ENCODE peak calls at places on chromosomes 3 and 15, in six cellular contexts. H is HTR-8/SVneo; P is NCI-H1105; F is stimulated activated CD4-positive, alpha-beta T cell treated with anti-CD3 and anti-CD28 coated beads, Interleukin-12 subunit alpha, Interleukin-12 subunit beta, amount 100 ng/mL, for 4 hours; A is HT1080; U is endothelial cell. W is an unnamed sample.

GRCh38 chr3:119235151-119235550 is 5.5 kb downstream of the B4GALT4 start:
- DNase-seq in F (no peak), H (peak), U (no peak), A (peak), P (no peak), W (no peak)

GRCh38 chr3:34008191-34008590 is 209.8 kb downstream of the PDCD6IP start:
- DNase-seq in P (no peak), H (no peak), U (no peak), F (no peak), A (peak), W (no peak)

GRCh38 chr3:194773216-194773615 is 87.5 kb downstream of the FAM43A start:
- DNase-seq in H (peak), A (peak), P (no peak), U (no peak), F (no peak), W (no peak)

GRCh38 chr3:55641914-55642313 is 154.8 kb upstream of the WNT5A start:
- DNase-seq in F (no peak), P (no peak), U (no peak), H (no peak), A (no peak), W (no peak)

GRCh38 chr3:170734043-170734736 is 135.8 kb downstream of the RPL22L1 start:
- DNase-seq in H (no peak), F (no peak), A (no peak), U (no peak), P (no peak), W (no peak)

GRCh38 chr3:27059489-27059888 is 309.7 kb downstream of the NEK10 start:
- DNase-seq in H (no peak), A (no peak), F (no peak), P (no peak), U (no peak), W (no peak)

GRCh38 chr3:42510325-42510724 is 7.9 kb downstream of the VIPR1 start:
- DNase-seq in P (no peak), F (no peak), U (no peak), A (no peak), H (no peak), W (no peak)

GRCh38 chr3:37136067-37136466 is 38.3 kb downstream of the LRRFIP2 start:
- DNase-seq in A (no peak), P (no peak), H (no peak), F (no peak), U (no peak), W (no peak)

GRCh38 chr3:142888484-142889262 is at the start of gene PCOLCE2:
- DNase-seq in F (peak), P (peak), H (peak), A (peak), U (peak), W (peak)

GRCh38 chr3:177802151-177802900 is 605.0 kb upstream of the TBL1XR1 start:
- DNase-seq in U (no peak), P (peak), H (no peak), A (peak), F (no peak), W (no peak)

GRCh38 chr15:58469432-58470353 is 37.9 kb downstream of the LIPC start:
- DNase-seq in P (no peak), H (peak), U (no peak), F (no peak), A (peak), W (no peak)

GRCh38 chr3:148223266-148223665 is 474.4 kb upstream of the AGTR1 start:
- DNase-seq in P (no peak), H (no peak), A (no peak), F (no peak), U (no peak), W (no peak)

GRCh38 chr15:85477061-85477460 is 96.7 kb downstream of the AKAP13 start:
- DNase-seq in U (no peak), A (no peak), F (no peak), H (no peak), P (no peak), W (no peak)

GRCh38 chr3:188036375-188036985 is 117.5 kb upstream of the LPP start:
- DNase-seq in A (no peak), F (no peak), U (no peak), H (no peak), P (no peak), W (peak)

GRCh38 chr3:22451501-22451900 is 700.5 kb upstream of the ZNF385D start:
- DNase-seq in U (no peak), F (no peak), H (no peak), P (no peak), A (no peak), W (peak)

GRCh38 chr3:72739521-72740466 is 108.5 kb downstream of the SHQ1 start:
- DNase-seq in P (no peak), H (no peak), A (peak), U (no peak), F (no peak), W (peak)

GRCh38 chr3:31399270-31399669 is 133.5 kb upstream of the STT3B start:
- DNase-seq in H (no peak), U (no peak), A (no peak), P (no peak), F (no peak), W (no peak)

GRCh38 chr15:27842526-27842925 is 256.6 kb downstream of the OCA2 start:
- DNase-seq in U (no peak), P (no peak), F (no peak), H (no peak), A (peak), W (no peak)

GRCh38 chr15:28967071-28967470 is 81.3 kb downstream of the APBA2 start:
- DNase-seq in A (peak), H (no peak), F (no peak), U (no peak), P (no peak), W (no peak)

GRCh38 chr15:69573815-69574472 is 121.3 kb downstream of the RPLP1 start:
- DNase-seq in F (peak), P (no peak), H (no peak), U (no peak), A (peak), W (no peak)

GRCh38 chr3:54033761-54034160 is 88.6 kb upstream of the CACNA2D3 start:
- DNase-seq in P (no peak), U (no peak), F (no peak), H (no peak), A (no peak), W (no peak)

GRCh38 chr15:99435138-99435695 is 130.6 kb upstream of the MEF2A start:
- DNase-seq in F (no peak), U (no peak), P (peak), H (no peak), A (no peak), W (no peak)

GRCh38 chr3:188432826-188433525 is 279.0 kb downstream of the LPP start:
- DNase-seq in H (no peak), U (no peak), P (no peak), A (no peak), F (no peak), W (no peak)

GRCh38 chr3:13869944-13870343 is 9.9 kb downstream of the WNT7A start:
- DNase-seq in P (no peak), H (no peak), F (no peak), U (no peak), A (no peak), W (no peak)

GRCh38 chr15:83112233-83112958 is 5.0 kb downstream of the TM6SF1 start:
- DNase-seq in H (peak), A (peak), F (no peak), P (no peak), U (peak), W (no peak)

GRCh38 chr3:105809204-105809893 is 59.5 kb downstream of the CBLB start:
- DNase-seq in H (no peak), A (no peak), P (no peak), U (no peak), F (no peak), W (no peak)

GRCh38 chr15:71252036-71252898 is 137.0 kb downstream of the THSD4 start:
- DNase-seq in P (no peak), H (peak), A (no peak), F (no peak), U (no peak), W (no peak)

W was measured in G401.